ENCODE peak calls at places on chromosomes 12 and 14, in ten cellular contexts. E is colonic mucosa, C is pancreas, Q is brain microvascular endothelial cell, F is adrenal gland, T is right lobe of liver, P is cardiac muscle cell, D is lower lobe of right lung, K is hepatocyte, Z is GM13976. Y is an unnamed sample.

GRCh38 chr12:120735181-120735580 is 9.6 kb downstream of the ACADS start:
- DNase-seq in E (no peak), C (no peak), Q (no peak), F (no peak), T (no peak), P (no peak), D (no peak), K (no peak), Z (no peak), Y (no peak)

GRCh38 chr12:104063712-104064030 is 660 bp upstream of the HCFC2 start:
- DNase-seq in E (peak), C (no peak), Q (peak), F (peak), T (no peak), P (no peak), D (no peak), K (no peak), Z (no peak), Y (no peak)

GRCh38 chr14:57089901-57090300 is 178.8 kb downstream of the EXOC5 start:
- DNase-seq in E (no peak), C (no peak), Q (no peak), F (no peak), T (no peak), P (no peak), D (no peak), K (no peak), Z (no peak), Y (no peak)

GRCh38 chr12:8822298-8822697 is at the start of gene A2ML1:
- DNase-seq in E (no peak), C (no peak), Q (no peak), F (no peak), T (no peak), P (no peak), D (no peak), K (no peak), Z (no peak), Y (peak)

GRCh38 chr12:3315201-3315661 is 175.8 kb upstream of the PRMT8 start:
- DNase-seq in E (no peak), C (peak), Q (no peak), F (peak), T (no peak), P (peak), D (no peak), K (no peak), Z (no peak), Y (peak)

GRCh38 chr12:26295001-26295400 is 99.6 kb downstream of the SSPN start:
- DNase-seq in E (no peak), C (no peak), Q (no peak), F (no peak), T (no peak), P (no peak), D (no peak), K (no peak), Z (no peak), Y (no peak)

GRCh38 chr12:4331842-4332241 is 10.8 kb downstream of the TIGAR start:
- DNase-seq in E (peak), C (no peak), Q (no peak), F (no peak), T (no peak), P (no peak), D (no peak), K (no peak), Z (no peak), Y (no peak)

GRCh38 chr14:100872241-100872640 is 31.3 kb downstream of the RTL1 start:
- DNase-seq in E (no peak), C (no peak), Q (peak), F (peak), T (no peak), P (no peak), D (no peak), K (no peak), Z (no peak), Y (no peak)

GRCh38 chr12:45268672-45269406 is 52.9 kb downstream of the ANO6 start:
- DNase-seq in E (peak), C (peak), Q (peak), F (peak), T (peak), P (peak), D (peak), K (peak), Z (peak), Y (peak)

GRCh38 chr12:71594214-71594948 is 69.3 kb downstream of the ZFC3H1 start:
- DNase-seq in E (no peak), C (no peak), Q (peak), F (no peak), T (no peak), P (peak), D (no peak), K (peak), Z (no peak), Y (peak)

GRCh38 chr12:123571343-123571813 is 13.0 kb upstream of the TMED2 start:
- DNase-seq in E (peak), C (no peak), Q (peak), F (peak), T (no peak), P (peak), D (peak), K (peak), Z (no peak), Y (peak)

GRCh38 chr12:29304388-29304787 is 76.6 kb downstream of the ERGIC2 start:
- DNase-seq in E (no peak), C (no peak), Q (no peak), F (no peak), T (no peak), P (no peak), D (no peak), K (no peak), Z (no peak), Y (no peak)

GRCh38 chr12:124906606-124907261 is 7.7 kb downstream of the UBC start:
- DNase-seq in E (peak), C (peak), Q (peak), F (peak), T (peak), P (peak), D (peak), K (peak), Z (peak), Y (peak)

GRCh38 chr12:44307506-44308168 is 471.8 kb downstream of the TMEM117 start:
- DNase-seq in E (no peak), C (no peak), Q (no peak), F (no peak), T (no peak), P (peak), D (no peak), K (no peak), Z (no peak), Y (no peak)

GRCh38 chr14:22555573-22556011 is 33.4 kb downstream of the DAD1 start:
- DNase-seq in E (no peak), C (no peak), Q (no peak), F (no peak), T (no peak), P (no peak), D (no peak), K (no peak), Z (peak), Y (no peak)

GRCh38 chr12:119990382-119990874 is 1.4 kb downstream of the BICDL1 start:
- DNase-seq in E (no peak), C (no peak), Q (no peak), F (no peak), T (no peak), P (no peak), D (no peak), K (no peak), Z (no peak), Y (no peak)

GRCh38 chr12:118290130-118290529 is 82.6 kb downstream of the TAOK3 start:
- DNase-seq in E (no peak), C (no peak), Q (peak), F (no peak), T (no peak), P (peak), D (no peak), K (peak), Z (no peak), Y (no peak)

GRCh38 chr12:90268574-90268973 is 559.9 kb upstream of the ATP2B1 start:
- DNase-seq in E (no peak), C (no peak), Q (no peak), F (no peak), T (no peak), P (no peak), D (no peak), K (no peak), Z (no peak), Y (no peak)

GRCh38 chr12:68510394-68510793 is 100.3 kb upstream of the RAP1B start:
- DNase-seq in E (no peak), C (no peak), Q (no peak), F (no peak), T (no peak), P (no peak), D (no peak), K (no peak), Z (no peak), Y (no peak)

DNA sequence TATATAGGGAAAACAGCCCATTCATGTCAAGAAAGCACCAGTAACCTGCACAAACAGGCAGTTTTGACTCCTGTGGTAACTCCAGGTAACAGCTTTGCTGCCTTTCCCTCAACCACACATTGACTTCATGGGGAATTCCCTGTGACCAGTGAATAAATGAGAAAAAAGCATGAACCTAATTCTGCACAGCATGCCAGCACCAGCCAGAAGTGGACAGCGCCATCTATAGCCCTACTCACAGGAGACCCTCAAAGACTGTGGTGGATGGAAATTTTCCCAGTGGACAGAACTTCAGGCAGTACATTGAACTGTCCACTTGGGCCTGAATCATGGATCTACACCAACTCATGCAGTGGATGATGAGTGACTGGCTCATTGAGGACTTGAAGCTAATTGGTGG is 152.1 kb downstream of the SLC8A3 start:
- DNase-seq in E (no peak), C (no peak), Q (no peak), F (no peak), T (no peak), P (no peak), D (no peak), K (no peak), Z (no peak), Y (no peak)
- TF ChIP-seq CTCF in E (no peak), C (no peak), Q (peak), F (no peak), T (no peak), P (no peak), D (no peak), K (peak), Z (no peak), Y (no peak)

DNA sequence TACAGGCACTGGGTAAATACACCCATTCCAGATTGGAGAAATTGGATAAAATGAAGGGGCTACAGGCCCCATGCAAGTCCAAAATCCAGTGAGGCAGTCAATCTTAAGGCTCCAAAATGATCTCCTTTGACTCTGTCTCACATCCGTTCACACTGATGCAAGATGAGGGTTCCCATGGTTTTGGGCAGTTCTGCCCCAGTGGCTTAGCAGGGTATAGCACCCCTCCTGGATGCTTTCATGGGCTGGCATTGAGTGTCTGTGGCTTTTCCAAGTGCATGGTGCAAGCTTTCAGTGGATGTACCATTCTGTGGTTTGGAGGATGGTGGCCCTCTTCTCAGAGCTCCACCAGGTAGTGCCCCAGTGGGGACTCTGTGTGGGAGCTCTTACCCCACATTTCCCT is 427.2 kb downstream of the TRHDE start:
- DNase-seq in E (no peak), C (no peak), Q (no peak), F (no peak), T (no peak), P (no peak), D (no peak), K (no peak), Z (no peak), Y (no peak)
- TF ChIP-seq CTCF in E (no peak), C (no peak), Q (no peak), F (no peak), T (no peak), P (no peak), D (no peak), K (no peak), Z (no peak), Y (no peak)

GRCh38 chr12:47905313-47905730 is 528 bp upstream of the VDR start:
- DNase-seq in E (peak), C (peak), Q (no peak), F (peak), T (no peak), P (no peak), D (peak), K (peak), Z (peak), Y (peak)
- TF ChIP-seq CTCF in E (no peak), C (no peak), Q (peak), F (no peak), T (peak), P (peak), D (peak), K (peak), Z (peak), Y (peak)

GRCh38 chr12:65666876-65667275 is 157.4 kb upstream of the HMGA2 start:
- DNase-seq in E (no peak), C (no peak), Q (peak), F (no peak), T (no peak), P (peak), D (no peak), K (no peak), Z (no peak), Y (no peak)

GRCh38 chr12:65670775-65671174 is 153.5 kb upstream of the HMGA2 start:
- DNase-seq in E (no peak), C (no peak), Q (no peak), F (no peak), T (no peak), P (no peak), D (no peak), K (no peak), Z (no peak), Y (no peak)

GRCh38 chr12:65667932-65668331 is 156.4 kb upstream of the HMGA2 start:
- DNase-seq in E (no peak), C (no peak), Q (peak), F (no peak), T (no peak), P (peak), D (no peak), K (no peak), Z (no peak), Y (no peak)

GRCh38 chr12:65672441-65672840 is 151.8 kb upstream of the HMGA2 start:
- DNase-seq in E (no peak), C (no peak), Q (no peak), F (no peak), T (no peak), P (no peak), D (no peak), K (no peak), Z (no peak), Y (no peak)

DNA sequence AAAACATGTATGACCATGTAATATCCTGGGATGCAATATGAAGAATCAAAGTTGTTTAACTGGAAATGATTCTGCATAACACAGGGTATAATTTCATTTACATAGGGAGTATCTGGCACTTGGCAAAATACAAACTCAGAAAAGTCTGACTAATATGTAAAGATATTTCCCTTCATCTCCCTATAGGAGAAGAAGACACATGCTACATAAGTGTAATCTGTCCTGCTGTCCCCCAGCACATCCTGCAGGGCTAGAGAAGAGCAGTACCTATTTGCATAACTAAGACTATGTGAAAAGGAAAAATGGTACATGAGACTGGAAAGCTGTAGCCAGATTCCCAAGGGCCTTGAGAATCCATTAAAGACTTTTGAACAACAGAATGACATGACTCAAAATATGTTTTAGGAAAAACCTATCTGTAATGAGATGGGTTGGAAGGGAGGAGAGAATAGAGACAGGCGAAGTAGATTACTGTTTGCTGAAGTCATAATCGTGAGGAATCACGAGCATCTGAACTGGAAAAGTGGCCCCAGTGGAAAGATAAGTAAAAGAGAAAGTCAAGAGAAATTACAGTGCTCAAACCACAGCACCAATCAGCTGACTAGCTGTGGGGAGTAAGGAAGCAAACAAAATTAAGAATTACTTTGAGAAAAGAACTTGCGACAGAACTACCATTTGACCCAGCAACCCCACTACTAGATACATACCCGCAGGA is 155.1 kb upstream of the HMGA2 start:
- DNase-seq in E (no peak), C (no peak), Q (no peak), F (no peak), T (no peak), P (peak), D (no peak), K (no peak), Z (no peak), Y (no peak)
- TF ChIP-seq CTCF in E (no peak), C (no peak), Q (peak), F (no peak), T (no peak), P (no peak), D (no peak), K (no peak), Z (no peak), Y (no peak)

GRCh38 chr12:116278667-116279066 is 1.2 kb upstream of the MED13L start:
- DNase-seq in E (no peak), C (no peak), Q (no peak), F (no peak), T (no peak), P (no peak), D (no peak), K (no peak), Z (no peak), Y (no peak)

GRCh38 chr12:116274552-116275375 is 2.7 kb downstream of the MED13L start:
- DNase-seq in E (no peak), C (no peak), Q (no peak), F (no peak), T (no peak), P (no peak), D (no peak), K (no peak), Z (no peak), Y (no peak)

GRCh38 chr12:116276433-116277216 is 868 bp downstream of the MED13L start:
- DNase-seq in E (peak), C (peak), Q (peak), F (peak), T (peak), P (peak), D (peak), K (peak), Z (peak), Y (peak)

GRCh38 chr12:116278259-116278595 is 734 bp upstream of the MED13L start:
- DNase-seq in E (no peak), C (no peak), Q (no peak), F (no peak), T (no peak), P (no peak), D (no peak), K (no peak), Z (no peak), Y (no peak)

GRCh38 chr12:116277393-116278258 is at the start of gene MED13L:
- DNase-seq in E (peak), C (peak), Q (peak), F (peak), T (peak), P (peak), D (peak), K (peak), Z (peak), Y (peak)
- TF ChIP-seq CTCF in E (no peak), C (no peak), Q (peak), F (peak), T (peak), P (no peak), D (no peak), K (peak), Z (peak), Y (no peak)

GRCh38 chr12:75623631-75624118 is 112.3 kb upstream of the KRR1 start:
- DNase-seq in E (no peak), C (no peak), Q (peak), F (no peak), T (no peak), P (peak), D (no peak), K (peak), Z (no peak), Y (peak)
- TF ChIP-seq CTCF in E (no peak), C (no peak), Q (peak), F (no peak), T (peak), P (peak), D (no peak), K (peak), Z (no peak), Y (peak)

GRCh38 chr12:47808574-47809380 is 10.9 kb downstream of the HDAC7 start:
- DNase-seq in E (no peak), C (no peak), Q (no peak), F (no peak), T (no peak), P (no peak), D (no peak), K (no peak), Z (no peak), Y (no peak)
- TF ChIP-seq CTCF in E (no peak), C (no peak), Q (peak), F (no peak), T (no peak), P (peak), D (no peak), K (no peak), Z (no peak), Y (no peak)